ENCODE peak calls at places on chromosomes 2 and 18, in nine cellular contexts. R is left ventricle myocardium inferior; I is tibial nerve; J is ovary; K is mucosa of descending colon; E is small intestine; Z is CD8-positive, alpha-beta memory T cell; U is GM23338; F is endodermal cell. O is an unnamed sample. For H3K4me1, the result is how much of the 10 kb centered on the place peaks cover.

GRCh38 chr18:5508821-5509220 is 35.0 kb downstream of the EPB41L3 start:
- DNase-seq in I (no peak), R (no peak), F (no peak), U (no peak), E (no peak), K (no peak), Z (no peak), J (no peak), O (no peak)

GRCh38 chr18:35890323-35890722 is 82.2 kb upstream of the RMP24 start:
- DNase-seq in I (no peak), R (no peak), U (no peak), F (peak), J (no peak), K (no peak), E (no peak), Z (no peak), O (no peak)

GRCh38 chr2:61677942-61678341 is 139.8 kb upstream of the XPO1 start:
- DNase-seq in J (no peak), R (no peak), E (no peak), K (no peak), F (no peak), U (no peak), I (no peak), Z (no peak), O (no peak)

GRCh38 chr2:136168605-136169210 is 50.8 kb upstream of the CXCR4 start:
- DNase-seq in K (no peak), F (no peak), E (no peak), U (no peak), Z (no peak), J (no peak), R (no peak), I (no peak), O (no peak)

GRCh38 chr2:137437386-137437785 is 526.9 kb upstream of the HNMT start:
- DNase-seq in K (no peak), R (no peak), F (no peak), J (no peak), U (no peak), Z (no peak), I (no peak), E (no peak), O (no peak)

GRCh38 chr2:23541453-23542334 is 156.7 kb downstream of the KLHL29 start:
- DNase-seq in I (no peak), R (peak), Z (no peak), J (no peak), F (no peak), E (peak), K (no peak), U (no peak), O (no peak)

GRCh38 chr2:112488201-112488600 is 6.2 kb downstream of the TTL start:
- DNase-seq in R (no peak), F (no peak), E (no peak), U (no peak), J (no peak), I (no peak), Z (no peak), K (no peak), O (no peak)

GRCh38 chr2:83196225-83196624 is 1262.9 kb downstream of the SUCLG1 start:
- DNase-seq in I (no peak), E (peak), J (no peak), R (no peak), Z (no peak), F (no peak), U (peak), K (no peak), O (peak)

GRCh38 chr2:231110551-231110950 is 14.3 kb downstream of the HTR2B start:
- DNase-seq in U (no peak), Z (no peak), I (no peak), E (no peak), K (no peak), J (no peak), R (no peak), F (no peak), O (peak)

GRCh38 chr2:131413148-131413747 is 49.3 kb upstream of the RAB6D start:
- DNase-seq in R (no peak), F (no peak), U (peak), K (no peak), J (no peak), E (peak), I (no peak), Z (no peak), O (peak)

GRCh38 chr2:15650616-15651366 is 59.1 kb downstream of the DDX1 start:
- DNase-seq in K (no peak), I (no peak), F (no peak), U (no peak), J (no peak), Z (no peak), R (no peak), E (no peak), O (no peak)

GRCh38 chr2:233354971-233355574 is 779 bp downstream of the DGKD start:
- DNase-seq in U (peak), J (peak), Z (no peak), R (peak), K (peak), I (no peak), E (peak), F (peak), O (peak)

GRCh38 chr2:112004246-112004645 is 50.8 kb upstream of the TMEM87B start:
- DNase-seq in K (no peak), J (no peak), U (no peak), R (peak), F (no peak), I (peak), E (no peak), Z (no peak), O (peak)

GRCh38 chr2:8475349-8476045 is 206.4 kb upstream of the ID2 start:
- DNase-seq in Z (no peak), J (no peak), F (no peak), I (no peak), K (no peak), U (peak), R (no peak), E (peak), O (no peak)

GRCh38 chr18:74276609-74277008 is 15.2 kb downstream of the CYB5A start:
- DNase-seq in J (no peak), U (no peak), K (no peak), E (no peak), I (no peak), F (no peak), Z (no peak), R (no peak), O (no peak)

GRCh38 chr2:106183093-106183837 is 10.8 kb downstream of the UXS1 start:
- DNase-seq in F (no peak), Z (no peak), U (no peak), I (no peak), E (no peak), J (no peak), R (no peak), K (no peak), O (peak)

GRCh38 chr2:37858197-37858711 is 66.8 kb upstream of the RMDN2 start:
- DNase-seq in I (no peak), R (no peak), J (no peak), U (no peak), K (no peak), F (no peak), Z (no peak), E (no peak), O (peak)

GRCh38 chr2:98486374-98486981 is 41.8 kb downstream of the INPP4A start:
- DNase-seq in U (no peak), R (no peak), K (peak), E (no peak), J (no peak), Z (no peak), I (no peak), F (no peak), O (no peak)

GRCh38 chr18:48781990-48782368 is 168.8 kb downstream of the SMAD7 start:
- DNase-seq in R (no peak), K (no peak), J (no peak), Z (no peak), U (no peak), I (no peak), F (no peak), E (peak), O (no peak)

GRCh38 chr18:48779462-48779861 is 171.3 kb downstream of the SMAD7 start:
- DNase-seq in K (no peak), E (no peak), F (no peak), U (no peak), Z (no peak), I (no peak), R (no peak), J (no peak), O (no peak)

GRCh38 chr18:48781041-48781989 is 169.4 kb downstream of the SMAD7 start:
- DNase-seq in R (peak), K (peak), J (peak), F (no peak), E (peak), U (peak), I (peak), Z (no peak), O (peak)

GRCh38 chr18:48778344-48779011 is 172.3 kb downstream of the SMAD7 start:
- DNase-seq in K (no peak), E (no peak), J (no peak), F (no peak), R (no peak), I (no peak), Z (no peak), U (no peak), O (no peak)

GRCh38 chr18:48780151-48781001 is 170.4 kb downstream of the SMAD7 start:
- DNase-seq in F (no peak), U (no peak), E (no peak), J (peak), Z (no peak), I (no peak), R (no peak), K (no peak), O (peak)
- H3K4me1 ChIP-seq in F (under half), U (under half), E (under half), J (under half), Z (under half), I (half or more), R (half or more), K (under half), O (under half)

DNA sequence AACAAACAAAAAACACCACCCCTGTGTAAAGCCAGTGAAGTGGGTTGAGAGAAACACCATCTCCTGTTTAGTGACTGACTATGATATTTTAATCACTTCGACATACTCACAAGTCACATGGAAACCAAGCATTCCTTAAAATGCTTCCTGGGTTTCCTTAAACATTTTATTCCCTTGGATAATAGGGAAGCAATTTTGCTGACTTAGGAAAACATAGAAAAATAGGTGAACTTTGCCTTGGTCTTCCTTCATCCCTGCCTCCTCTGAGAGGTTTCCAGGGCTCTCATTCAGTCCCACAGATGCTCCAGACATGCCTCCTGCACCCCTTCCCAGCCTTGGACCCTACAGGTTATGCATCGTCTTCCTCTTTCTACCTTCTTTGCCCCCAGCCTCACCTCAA is 122.6 kb upstream of the SERPINE2 start:
- DNase-seq in E (no peak), F (no peak), Z (no peak), U (no peak), R (no peak), K (no peak), J (no peak), I (no peak), O (no peak)
- H3K4me1 ChIP-seq in E (under half), F (under half), Z (under half), U (under half), R (under half), K (under half), J (under half), I (under half), O (under half)

GRCh38 chr2:20614201-20615045 is 36.5 kb downstream of the HS1BP3 start:
- DNase-seq in Z (no peak), K (peak), E (no peak), I (peak), R (peak), J (no peak), U (peak), F (peak), O (peak)

GRCh38 chr2:20617081-20617575 is 33.8 kb downstream of the HS1BP3 start:
- DNase-seq in Z (no peak), U (peak), R (peak), J (peak), K (peak), E (no peak), F (peak), I (peak), O (peak)

GRCh38 chr2:20615046-20615465 is 35.8 kb downstream of the HS1BP3 start:
- DNase-seq in J (peak), E (no peak), F (peak), Z (no peak), R (peak), I (no peak), U (no peak), K (peak), O (no peak)

GRCh38 chr2:20616341-20616871 is 34.5 kb downstream of the HS1BP3 start:
- DNase-seq in J (peak), F (peak), U (no peak), R (peak), Z (no peak), K (peak), I (no peak), E (no peak), O (no peak)

DNA sequence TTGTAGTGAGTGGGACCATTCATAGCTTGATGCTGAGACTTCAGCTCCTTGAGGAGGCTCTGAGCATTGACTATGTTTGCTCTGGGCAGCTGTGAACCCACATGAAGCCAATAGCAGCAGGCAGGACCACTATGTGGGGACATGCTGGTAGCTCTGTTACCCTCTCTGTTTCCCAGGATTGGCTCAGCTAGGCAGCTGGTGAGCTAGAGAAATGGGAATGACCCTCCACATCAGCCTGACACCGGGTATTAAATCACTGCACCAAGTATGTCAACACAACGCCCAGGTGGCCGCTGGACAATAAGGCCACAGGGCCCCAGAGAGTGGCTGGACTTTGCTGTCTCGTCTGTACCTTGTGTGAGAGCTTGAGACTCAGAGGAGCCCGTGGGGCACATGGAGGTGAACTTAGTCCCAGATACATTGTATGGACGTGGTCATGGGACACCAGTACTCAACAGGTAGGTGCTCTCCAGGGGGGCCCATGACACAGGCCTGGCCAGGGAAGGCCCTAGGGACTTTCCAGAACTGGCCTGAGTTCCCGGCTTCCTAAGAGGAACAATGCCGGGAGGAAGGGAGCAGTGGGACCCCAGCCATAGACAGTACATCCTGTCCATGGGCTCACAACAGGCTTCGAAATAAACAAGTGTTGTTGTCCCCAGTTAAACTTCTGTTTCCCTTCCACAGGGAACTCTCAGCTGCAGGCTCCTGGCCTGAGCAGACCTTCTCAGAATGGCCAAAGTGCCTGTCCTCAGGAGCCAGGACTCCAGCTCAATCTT is 35.2 kb downstream of the HS1BP3 start:
- DNase-seq in K (peak), F (peak), Z (no peak), R (peak), J (peak), I (peak), U (no peak), E (no peak), O (no peak)
- H3K4me1 ChIP-seq in K (under half), F (under half), Z (under half), R (half or more), J (under half), I (half or more), U (under half), E (under half), O (under half)

GRCh38 chr2:117718048-117718447 is 96.4 kb upstream of the DDX18 start:
- DNase-seq in Z (no peak), K (no peak), U (no peak), F (no peak), R (no peak), J (no peak), E (no peak), I (no peak), O (no peak)
- H3K4me1 ChIP-seq in Z (under half), K (under half), U (under half), F (under half), R (under half), J (under half), E (under half), I (under half), O (under half)

GRCh38 chr2:69617744-69618143 is 25.8 kb downstream of the AAK1 start:
- DNase-seq in R (no peak), U (no peak), J (no peak), F (no peak), E (no peak), Z (no peak), I (no peak), K (no peak), O (no peak)
- H3K4me1 ChIP-seq in R (half or more), U (under half), J (under half), F (under half), E (under half), Z (half or more), I (under half), K (under half), O (under half)

GRCh38 chr2:70012887-70013286 is 51.5 kb upstream of the ASPRV1 start:
- DNase-seq in R (no peak), K (no peak), U (no peak), J (no peak), E (no peak), F (no peak), I (no peak), Z (no peak), O (no peak)
- H3K4me1 ChIP-seq in R (under half), K (under half), U (under half), J (under half), E (under half), F (under half), I (under half), Z (under half), O (under half)

GRCh38 chr2:119369845-119370244 is 3.1 kb downstream of the DBI start:
- DNase-seq in F (no peak), J (no peak), E (no peak), U (no peak), Z (no peak), I (no peak), K (no peak), R (no peak), O (no peak)
- H3K4me1 ChIP-seq in F (under half), J (under half), E (under half), U (under half), Z (under half), I (half or more), K (under half), R (half or more), O (under half)

DNA sequence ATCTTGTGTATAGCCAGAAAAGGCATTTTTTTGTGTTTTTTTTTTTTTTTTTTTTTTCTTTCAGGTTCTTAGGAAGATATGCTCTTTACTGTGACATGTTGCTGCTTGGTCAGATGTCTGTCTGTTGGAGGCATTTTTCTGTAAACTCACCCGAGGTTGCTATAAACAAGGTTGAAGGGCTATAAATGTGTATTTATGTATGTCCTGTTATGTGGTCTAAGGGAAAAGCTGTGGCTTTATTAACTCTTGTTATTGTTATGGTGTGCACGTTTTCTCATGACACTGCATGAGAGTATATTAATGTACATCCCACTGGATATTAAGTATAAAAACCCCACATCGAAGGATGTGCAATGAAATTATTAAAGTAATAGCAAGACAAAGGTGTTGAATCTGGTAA is 102.0 kb downstream of the ZNF532 start:
- DNase-seq in F (no peak), I (no peak), U (no peak), E (no peak), Z (no peak), R (no peak), J (no peak), K (no peak), O (no peak)
- H3K4me1 ChIP-seq in F (under half), I (under half), U (under half), E (under half), Z (under half), R (under half), J (under half), K (under half), O (under half)